ENCODE peak calls at places on chromosomes 4 and X, in ten cellular contexts. S is nephron progenitor cell; C is Daoy; O is stimulated activated naive CD8-positive, alpha-beta T cell treated with anti-CD3 and anti-CD28 coated beads, Interleukin-15, Interleukin-2, amounts not matched to agents 100 U/mL and 50 U/mL, for 24 hours; X is IMR-90; H is progenitor cell of endocrine pancreas; Q is RWPE2; P is amniotic stem cell; W is NCI-H1105; U is breast epithelium. L is an unnamed sample.

GRCh38 chr4:168634276-168634802 is 137.5 kb downstream of the PALLD start:
- DNase-seq in S (peak; percentile 50), C (peak; percentile 96), O (no peak), X (peak; percentile 92), H (no peak), Q (no peak), P (peak; percentile 89), W (no peak), U (no peak), L (peak; percentile 72)

GRCh38 chr4:15781427-15782095 is 3.4 kb downstream of the CD38 start:
- DNase-seq in S (no peak), C (no peak), O (no peak), X (no peak), H (no peak), Q (no peak), P (no peak), W (no peak), U (no peak), L (no peak)

GRCh38 chr4:16608123-16608522 is 290.3 kb downstream of the LDB2 start:
- DNase-seq in S (no peak), C (no peak), O (no peak), X (peak; percentile 16), H (no peak), Q (no peak), P (no peak), W (no peak), U (no peak), L (no peak)

GRCh38 chr4:105145913-105146285 is 777 bp upstream of the TET2 start:
- DNase-seq in S (no peak), C (no peak), O (peak; percentile 47), X (no peak), H (no peak), Q (no peak), P (no peak), W (no peak), U (no peak), L (no peak)

GRCh38 chr4:185305979-185306442 is 89.7 kb downstream of the LRP2BP start:
- DNase-seq in S (no peak), C (peak; percentile 79), O (no peak), X (peak; percentile 97), H (no peak), Q (peak; percentile 72), P (peak; percentile 92), W (no peak), U (no peak), L (no peak)

GRCh38 chrX:102339312-102340298 is 92.6 kb downstream of the NXF2 start:
- DNase-seq in S (no peak), C (peak; percentile 25), O (no peak), X (no peak), H (no peak), Q (no peak), P (no peak), W (no peak), U (no peak), L (no peak)

GRCh38 chr4:33837043-33837442 is 2407.3 kb downstream of the ARAP2 start:
- DNase-seq in S (no peak), C (peak; percentile 40), O (no peak), X (peak; percentile 80), H (no peak), Q (no peak), P (peak; percentile 26), W (no peak), U (no peak), L (no peak)

GRCh38 chrX:148664171-148664570 is 163.8 kb downstream of the AFF2 start:
- DNase-seq in S (no peak), C (no peak), O (no peak), X (no peak), H (no peak), Q (no peak), P (no peak), W (no peak), U (no peak), L (no peak)

GRCh38 chr4:41661447-41662076 is 87.0 kb downstream of the PHOX2B start:
- DNase-seq in S (peak; percentile 69), C (peak; percentile 51), O (peak; percentile 37), X (peak; percentile 48), H (peak; percentile 53), Q (no peak), P (peak; percentile 36), W (peak; percentile 0), U (peak; percentile 75), L (peak; percentile 25)

GRCh38 chr4:110165382-110166285 is 32.8 kb downstream of the ELOVL6 start:
- DNase-seq in S (peak; percentile 22), C (peak; percentile 76), O (peak; percentile 48), X (peak; percentile 83), H (no peak), Q (peak; percentile 61), P (no peak), W (no peak), U (no peak), L (no peak)

GRCh38 chrX:101347859-101348451 is 587 bp downstream of the TIMM8A start:
- DNase-seq in S (no peak), C (no peak), O (no peak), X (peak; percentile 5), H (no peak), Q (no peak), P (no peak), W (no peak), U (no peak), L (no peak)

GRCh38 chr4:30718021-30718888 is 1.9 kb upstream of the PCDH7 start:
- DNase-seq in S (peak; percentile 74), C (peak; percentile 1), O (peak; percentile 6), X (peak; percentile 36), H (peak; percentile 41), Q (peak; percentile 66), P (peak; percentile 29), W (peak; percentile 29), U (no peak), L (peak; percentile 58)

GRCh38 chr4:16598241-16599224 is 299.9 kb downstream of the LDB2 start:
- DNase-seq in S (no peak), C (peak; percentile 45), O (no peak), X (peak; percentile 76), H (no peak), Q (no peak), P (no peak), W (no peak), U (no peak), L (no peak)

GRCh38 chr4:159766241-159766640 is 663.4 kb downstream of the RAPGEF2 start:
- DNase-seq in S (no peak), C (no peak), O (no peak), X (no peak), H (no peak), Q (no peak), P (no peak), W (no peak), U (no peak), L (no peak)

GRCh38 chr4:39814403-39815185 is 116.7 kb downstream of the UBE2K start:
- DNase-seq in S (peak; percentile 13), C (no peak), O (peak; percentile 12), X (peak; percentile 25), H (no peak), Q (no peak), P (no peak), W (no peak), U (no peak), L (no peak)

GRCh38 chr4:10696253-10696652 is 11.7 kb upstream of the CLNK start:
- DNase-seq in S (no peak), C (no peak), O (no peak), X (no peak), H (no peak), Q (no peak), P (no peak), W (no peak), U (no peak), L (no peak)

GRCh38 chrX:71128915-71129765 is 10.7 kb downstream of the MED12 start:
- DNase-seq in S (peak; percentile 71), C (peak; percentile 48), O (peak; percentile 75), X (peak; percentile 54), H (peak; percentile 54), Q (no peak), P (peak; percentile 5), W (peak; percentile 9), U (peak; percentile 62), L (peak; percentile 75)

GRCh38 chr4:56049428-56050212 is 100.9 kb downstream of the CEP135 start:
- DNase-seq in S (peak; percentile 58), C (peak; percentile 32), O (peak; percentile 33), X (no peak), H (peak; percentile 44), Q (no peak), P (no peak), W (peak; percentile 48), U (no peak), L (peak; percentile 57)

GRCh38 chrX:136261316-136261715 is 10.1 kb upstream of the MAP7D3 start:
- DNase-seq in S (no peak), C (no peak), O (no peak), X (peak; percentile 40), H (no peak), Q (no peak), P (no peak), W (no peak), U (no peak), L (no peak)

GRCh38 chrX:65838674-65839073 is 171.2 kb downstream of the MSN start:
- DNase-seq in S (no peak), C (no peak), O (no peak), X (no peak), H (no peak), Q (no peak), P (no peak), W (no peak), U (no peak), L (no peak)

GRCh38 chr4:2570551-2571222 is 34.2 kb downstream of the FAM193A start:
- DNase-seq in S (no peak), C (no peak), O (peak; percentile 70), X (no peak), H (no peak), Q (no peak), P (no peak), W (no peak), U (no peak), L (no peak)

L was measured in mesothelial cell of epicardium.